ENCODE peak calls at places on chromosomes 16 and 17, in nine cellular contexts. One of them, this sample, is unnamed.

GRCh38 chr16:75236736-75237397 is 14.6 kb downstream of the BCAR1 start:
- DNase-seq in GM06990: no peak
- DNase-seq in H1: no peak
- DNase-seq in fibroblast of the aortic adventitia: no peak
- DNase-seq in left lung: no peak
- DNase-seq in body of pancreas: no peak
- DNase-seq in heart right ventricle: no peak
- DNase-seq in left ventricle myocardium inferior: no peak
- DNase-seq in heart left ventricle: no peak
- DNase-seq in this sample: no peak

GRCh38 chr17:82696259-82696658 is 2.2 kb downstream of the RAB40B start:
- DNase-seq in left lung: no peak
- DNase-seq in body of pancreas: no peak
- DNase-seq in fibroblast of the aortic adventitia: no peak
- DNase-seq in heart left ventricle: no peak
- DNase-seq in H1: no peak
- DNase-seq in heart right ventricle: no peak
- DNase-seq in left ventricle myocardium inferior: no peak
- DNase-seq in GM06990: no peak
- DNase-seq in this sample: no peak

GRCh38 chr17:58319181-58320162 is 9.1 kb downstream of the TSPOAP1 start:
- DNase-seq in GM06990: no peak
- DNase-seq in fibroblast of the aortic adventitia: no peak
- DNase-seq in left ventricle myocardium inferior: peak
- DNase-seq in left lung: no peak
- DNase-seq in body of pancreas: no peak
- DNase-seq in heart right ventricle: no peak
- DNase-seq in H1: no peak
- DNase-seq in heart left ventricle: no peak
- DNase-seq in this sample: no peak

GRCh38 chr17:81040791-81041337 is 5.9 kb downstream of the BAIAP2 start:
- DNase-seq in heart left ventricle: no peak
- DNase-seq in fibroblast of the aortic adventitia: peak
- DNase-seq in GM06990: no peak
- DNase-seq in H1: peak
- DNase-seq in heart right ventricle: no peak
- DNase-seq in left lung: no peak
- DNase-seq in body of pancreas: no peak
- DNase-seq in left ventricle myocardium inferior: no peak
- DNase-seq in this sample: no peak

GRCh38 chr17:78977992-78978973 is 1.4 kb downstream of the LGALS3BP start:
- DNase-seq in heart right ventricle: no peak
- DNase-seq in H1: no peak
- DNase-seq in body of pancreas: no peak
- DNase-seq in left ventricle myocardium inferior: peak
- DNase-seq in GM06990: no peak
- DNase-seq in heart left ventricle: peak
- DNase-seq in fibroblast of the aortic adventitia: no peak
- DNase-seq in left lung: no peak
- DNase-seq in this sample: no peak

GRCh38 chr17:700504-701094 is 14.0 kb downstream of the VPS53 start:
- DNase-seq in body of pancreas: no peak
- DNase-seq in H1: no peak
- DNase-seq in heart right ventricle: no peak
- DNase-seq in fibroblast of the aortic adventitia: peak
- DNase-seq in left lung: no peak
- DNase-seq in heart left ventricle: no peak
- DNase-seq in GM06990: no peak
- DNase-seq in left ventricle myocardium inferior: no peak
- DNase-seq in this sample: no peak

GRCh38 chr17:8821446-8822105 is 22.4 kb upstream of the MFSD6L start:
- DNase-seq in left ventricle myocardium inferior: no peak
- DNase-seq in body of pancreas: no peak
- DNase-seq in H1: peak
- DNase-seq in heart right ventricle: no peak
- DNase-seq in GM06990: no peak
- DNase-seq in fibroblast of the aortic adventitia: no peak
- DNase-seq in left lung: no peak
- DNase-seq in heart left ventricle: no peak
- DNase-seq in this sample: no peak

GRCh38 chr17:4035081-4035680 is 70.9 kb upstream of the ATP2A3 start:
- DNase-seq in left lung: no peak
- DNase-seq in left ventricle myocardium inferior: no peak
- DNase-seq in heart right ventricle: no peak
- DNase-seq in fibroblast of the aortic adventitia: no peak
- DNase-seq in body of pancreas: no peak
- DNase-seq in heart left ventricle: no peak
- DNase-seq in GM06990: no peak
- DNase-seq in H1: no peak
- DNase-seq in this sample: no peak

GRCh38 chr17:38550661-38551060 is 55.1 kb downstream of the SRCIN1 start:
- DNase-seq in fibroblast of the aortic adventitia: peak
- DNase-seq in heart right ventricle: peak
- DNase-seq in left ventricle myocardium inferior: peak
- DNase-seq in H1: no peak
- DNase-seq in GM06990: no peak
- DNase-seq in body of pancreas: peak
- DNase-seq in left lung: no peak
- DNase-seq in heart left ventricle: peak
- DNase-seq in this sample: no peak

GRCh38 chr17:79933863-79934652 is 94.8 kb upstream of the CBX4 start:
- DNase-seq in fibroblast of the aortic adventitia: no peak
- DNase-seq in left ventricle myocardium inferior: no peak
- DNase-seq in left lung: peak
- DNase-seq in GM06990: no peak
- DNase-seq in heart right ventricle: no peak
- DNase-seq in body of pancreas: no peak
- DNase-seq in H1: no peak
- DNase-seq in heart left ventricle: no peak
- DNase-seq in this sample: no peak

GRCh38 chr17:57370051-57370581 is 113.8 kb downstream of the MSI2 start:
- DNase-seq in heart left ventricle: no peak
- DNase-seq in left lung: no peak
- DNase-seq in body of pancreas: no peak
- DNase-seq in left ventricle myocardium inferior: no peak
- DNase-seq in fibroblast of the aortic adventitia: peak
- DNase-seq in GM06990: no peak
- DNase-seq in heart right ventricle: no peak
- DNase-seq in H1: no peak
- DNase-seq in this sample: no peak

GRCh38 chr17:57288034-57288752 is 31.9 kb downstream of the MSI2 start:
- DNase-seq in fibroblast of the aortic adventitia: peak
- DNase-seq in H1: no peak
- DNase-seq in left ventricle myocardium inferior: peak
- DNase-seq in GM06990: no peak
- DNase-seq in left lung: no peak
- DNase-seq in heart right ventricle: no peak
- DNase-seq in body of pancreas: no peak
- DNase-seq in heart left ventricle: peak
- DNase-seq in this sample: no peak

GRCh38 chr17:77510133-77510796 is 369.5 kb downstream of the SEC14L1 start:
- DNase-seq in heart right ventricle: no peak
- DNase-seq in heart left ventricle: no peak
- DNase-seq in fibroblast of the aortic adventitia: no peak
- DNase-seq in left lung: no peak
- DNase-seq in GM06990: no peak
- DNase-seq in H1: no peak
- DNase-seq in body of pancreas: no peak
- DNase-seq in left ventricle myocardium inferior: no peak
- DNase-seq in this sample: no peak

GRCh38 chr17:1511290-1511689 is 5.1 kb downstream of the INPP5K start:
- DNase-seq in heart left ventricle: peak
- DNase-seq in heart right ventricle: peak
- DNase-seq in left ventricle myocardium inferior: peak
- DNase-seq in H1: no peak
- DNase-seq in body of pancreas: no peak
- DNase-seq in fibroblast of the aortic adventitia: peak
- DNase-seq in GM06990: no peak
- DNase-seq in left lung: no peak
- DNase-seq in this sample: no peak

GRCh38 chr16:28317040-28317880 is 24.9 kb downstream of the SBK1 start:
- DNase-seq in body of pancreas: peak
- DNase-seq in heart right ventricle: peak
- DNase-seq in fibroblast of the aortic adventitia: peak
- DNase-seq in H1: peak
- DNase-seq in left ventricle myocardium inferior: peak
- DNase-seq in heart left ventricle: peak
- DNase-seq in left lung: no peak
- DNase-seq in GM06990: no peak
- DNase-seq in this sample: no peak

GRCh38 chr16:20001856-20002707 is 71.6 kb downstream of the GPR139 start:
- DNase-seq in heart left ventricle: no peak
- DNase-seq in H1: no peak
- DNase-seq in GM06990: no peak
- DNase-seq in left ventricle myocardium inferior: no peak
- DNase-seq in heart right ventricle: no peak
- DNase-seq in left lung: no peak
- DNase-seq in body of pancreas: no peak
- DNase-seq in fibroblast of the aortic adventitia: no peak
- DNase-seq in this sample: no peak

GRCh38 chr17:81696218-81696941 is 6.8 kb upstream of the MRPL12 start:
- DNase-seq in fibroblast of the aortic adventitia: no peak
- DNase-seq in body of pancreas: no peak
- DNase-seq in GM06990: no peak
- DNase-seq in left lung: no peak
- DNase-seq in heart right ventricle: no peak
- DNase-seq in left ventricle myocardium inferior: no peak
- DNase-seq in heart left ventricle: no peak
- DNase-seq in H1: no peak
- DNase-seq in this sample: no peak

GRCh38 chr16:55408656-55409055 is 70.3 kb upstream of the MMP2 start:
- DNase-seq in left lung: no peak
- DNase-seq in fibroblast of the aortic adventitia: no peak
- DNase-seq in left ventricle myocardium inferior: no peak
- DNase-seq in body of pancreas: no peak
- DNase-seq in GM06990: no peak
- DNase-seq in heart left ventricle: no peak
- DNase-seq in heart right ventricle: no peak
- DNase-seq in H1: no peak
- DNase-seq in this sample: no peak

DNA sequence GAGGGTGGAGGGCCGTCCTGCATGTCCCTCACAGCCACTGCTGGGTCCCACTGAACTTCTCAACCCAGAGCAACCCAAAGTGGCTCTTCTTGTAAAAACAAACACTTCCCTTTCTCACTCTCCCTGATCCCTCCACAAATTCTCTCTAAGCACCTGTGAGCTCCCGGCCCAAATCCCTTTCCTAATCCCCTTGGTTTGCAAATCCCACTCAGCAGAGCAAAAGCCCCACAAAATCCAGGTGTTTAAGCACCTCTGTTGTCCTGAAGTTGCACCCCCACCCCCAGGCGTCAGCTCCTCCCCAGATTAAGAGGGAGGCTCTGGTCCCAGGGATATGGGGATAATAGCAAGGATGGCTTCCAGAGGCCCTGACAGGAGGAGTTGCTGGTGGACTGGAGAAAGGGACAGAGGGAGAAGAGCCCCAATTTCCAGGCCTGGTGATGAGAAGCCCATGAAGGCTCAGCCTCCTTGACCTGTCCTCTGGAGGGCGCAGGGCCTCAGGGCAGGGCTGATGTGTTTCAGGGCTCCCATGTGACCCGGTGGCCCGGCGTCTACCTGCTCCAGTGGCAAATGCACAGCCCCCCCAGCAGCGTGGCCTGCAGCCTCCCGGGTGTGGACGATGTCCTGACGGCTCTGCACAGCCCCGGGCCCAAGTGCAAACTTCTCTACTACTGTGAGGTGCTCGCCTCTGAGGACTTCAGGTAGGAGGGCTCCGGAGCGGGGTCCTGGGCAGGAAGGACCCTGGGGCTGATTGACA is 23.0 kb downstream of the NAGPA start:
- DNase-seq in H1: no peak
- DNase-seq in left lung: no peak
- DNase-seq in left ventricle myocardium inferior: no peak
- DNase-seq in fibroblast of the aortic adventitia: no peak
- DNase-seq in body of pancreas: no peak
- DNase-seq in GM06990: no peak
- DNase-seq in heart left ventricle: no peak
- DNase-seq in heart right ventricle: no peak
- DNase-seq in this sample: no peak
- H3K4me3 ChIP-seq in H1: no peak
- H3K4me3 ChIP-seq in left lung: no peak
- H3K4me3 ChIP-seq in left ventricle myocardium inferior: no peak
- H3K4me3 ChIP-seq in fibroblast of the aortic adventitia: no peak
- H3K4me3 ChIP-seq in body of pancreas: no peak
- H3K4me3 ChIP-seq in GM06990: no peak
- H3K4me3 ChIP-seq in heart left ventricle: no peak
- H3K4me3 ChIP-seq in heart right ventricle: no peak
- H3K4me3 ChIP-seq in this sample: no peak

DNA sequence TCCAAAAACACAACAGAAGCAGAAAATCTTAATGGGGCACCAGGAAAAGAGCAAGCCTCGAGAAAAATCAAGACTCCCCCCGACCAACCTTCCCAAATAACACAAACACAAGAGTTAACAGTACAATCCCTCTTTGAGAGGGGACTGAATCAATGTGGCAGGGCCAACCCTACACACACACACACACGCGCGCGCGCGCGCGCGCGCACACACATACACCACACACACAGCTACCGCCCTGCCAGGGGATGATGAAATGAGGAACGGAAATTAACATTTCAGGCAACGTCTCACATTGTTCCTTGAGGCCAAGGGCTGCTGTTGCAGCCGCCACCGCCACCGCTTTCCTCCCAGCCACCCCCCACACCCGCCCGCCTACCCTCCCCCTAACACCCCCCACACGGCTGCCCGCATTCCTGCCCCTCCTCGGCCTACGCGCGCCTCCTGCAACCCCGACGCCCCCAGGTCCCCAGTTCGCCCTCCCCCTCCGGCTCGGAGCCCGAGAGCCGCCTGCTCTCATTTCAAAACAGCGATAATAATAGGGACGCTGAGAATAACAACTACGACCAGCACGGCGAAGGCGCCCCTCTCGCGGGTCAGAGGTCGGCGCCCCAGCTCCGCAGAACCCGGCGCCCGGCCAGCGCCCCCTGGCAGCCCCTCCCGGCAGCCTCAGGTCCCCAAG is 1.2 kb downstream of the ANKRD11 start:
- DNase-seq in heart right ventricle: peak
- DNase-seq in body of pancreas: peak
- DNase-seq in GM06990: peak
- DNase-seq in fibroblast of the aortic adventitia: peak
- DNase-seq in left lung: peak
- DNase-seq in H1: peak
- DNase-seq in left ventricle myocardium inferior: peak
- DNase-seq in heart left ventricle: peak
- DNase-seq in this sample: peak
- TF ChIP-seq CTCF in heart right ventricle: peak
- TF ChIP-seq CTCF in body of pancreas: peak
- TF ChIP-seq CTCF in GM06990: peak
- TF ChIP-seq CTCF in fibroblast of the aortic adventitia: peak
- TF ChIP-seq CTCF in left lung: no peak
- TF ChIP-seq CTCF in H1: peak
- TF ChIP-seq CTCF in left ventricle myocardium inferior: peak
- TF ChIP-seq CTCF in heart left ventricle: no peak
- TF ChIP-seq CTCF in this sample: peak

GRCh38 chr17:10369239-10369638 is 3.6 kb downstream of the MYH13 start:
- DNase-seq in heart left ventricle: no peak
- DNase-seq in left lung: no peak
- DNase-seq in fibroblast of the aortic adventitia: no peak
- DNase-seq in heart right ventricle: no peak
- DNase-seq in H1: no peak
- DNase-seq in left ventricle myocardium inferior: no peak
- DNase-seq in body of pancreas: no peak
- DNase-seq in GM06990: no peak
- DNase-seq in this sample: no peak
- H3K4me3 ChIP-seq in heart left ventricle: no peak
- H3K4me3 ChIP-seq in left lung: no peak
- H3K4me3 ChIP-seq in fibroblast of the aortic adventitia: no peak
- H3K4me3 ChIP-seq in heart right ventricle: no peak
- H3K4me3 ChIP-seq in H1: no peak
- H3K4me3 ChIP-seq in left ventricle myocardium inferior: no peak
- H3K4me3 ChIP-seq in body of pancreas: no peak
- H3K4me3 ChIP-seq in GM06990: no peak
- H3K4me3 ChIP-seq in this sample: no peak

GRCh38 chr16:2816751-2817495 is at the start of gene PRSS21:
- DNase-seq in heart left ventricle: no peak
- DNase-seq in heart right ventricle: no peak
- DNase-seq in left lung: no peak
- DNase-seq in H1: peak
- DNase-seq in body of pancreas: no peak
- DNase-seq in left ventricle myocardium inferior: no peak
- DNase-seq in GM06990: peak
- DNase-seq in fibroblast of the aortic adventitia: no peak
- DNase-seq in this sample: no peak
- TF ChIP-seq CTCF in heart left ventricle: no peak
- TF ChIP-seq CTCF in heart right ventricle: no peak
- TF ChIP-seq CTCF in left lung: no peak
- TF ChIP-seq CTCF in H1: peak
- TF ChIP-seq CTCF in body of pancreas: no peak
- TF ChIP-seq CTCF in left ventricle myocardium inferior: no peak
- TF ChIP-seq CTCF in GM06990: no peak
- TF ChIP-seq CTCF in fibroblast of the aortic adventitia: no peak
- TF ChIP-seq CTCF in this sample: peak